ENCODE peak calls at places on chromosomes 12 and 14, in seven cellular contexts. B, I, C, M, F, J and U are unnamed samples. For H3K36me3, the result is how much of the 10 kb centered on the place peaks cover.

GRCh38 chr14:33592298-33592697 is 358.6 kb downstream of the EGLN3 start:
- DNase-seq in B (peak), I (no peak), C (no peak), M (no peak), F (no peak), J (no peak), U (no peak)

GRCh38 chr12:49693931-49694439 is 13.2 kb downstream of the FMNL3 start:
- DNase-seq in B (peak), I (no peak), C (no peak), M (no peak), F (no peak), J (no peak), U (no peak)

GRCh38 chr12:128798543-128799341 is 25.0 kb downstream of the SLC15A4 start:
- DNase-seq in B (no peak), I (no peak), C (no peak), M (peak), F (no peak), J (no peak), U (no peak)

GRCh38 chr14:64109821-64110554 is 184.2 kb downstream of the ESR2 start:
- DNase-seq in B (no peak), I (no peak), C (no peak), M (no peak), F (no peak), J (no peak), U (no peak)

GRCh38 chr12:104709692-104710435 is 248.2 kb downstream of the SLC41A2 start:
- DNase-seq in B (no peak), I (no peak), C (no peak), M (no peak), F (no peak), J (no peak), U (no peak)

GRCh38 chr12:123107926-123108681 is 42.8 kb downstream of the PITPNM2 start:
- DNase-seq in B (no peak), I (no peak), C (no peak), M (no peak), F (peak), J (no peak), U (no peak)

GRCh38 chr12:122835693-122836026 is 403 bp downstream of the HIP1R start:
- DNase-seq in B (no peak), I (peak), C (no peak), M (no peak), F (no peak), J (no peak), U (no peak)

GRCh38 chr12:12476836-12477531 is 85.7 kb downstream of the DUSP16 start:
- DNase-seq in B (no peak), I (no peak), C (no peak), M (no peak), F (no peak), J (no peak), U (no peak)

GRCh38 chr12:65335021-65335714 is 56.7 kb downstream of the MSRB3 start:
- DNase-seq in B (peak), I (peak), C (no peak), M (no peak), F (peak), J (no peak), U (no peak)

GRCh38 chr12:116710367-116710766 is 27.5 kb downstream of the SPRING1 start:
- DNase-seq in B (no peak), I (no peak), C (no peak), M (no peak), F (no peak), J (no peak), U (no peak)

GRCh38 chr12:31783996-31784645 is 55.3 kb upstream of the AMN1 start:
- DNase-seq in B (no peak), I (no peak), C (no peak), M (no peak), F (no peak), J (no peak), U (no peak)

GRCh38 chr14:97713023-97713422 is 915.8 kb downstream of the VRK1 start:
- DNase-seq in B (no peak), I (peak), C (no peak), M (no peak), F (no peak), J (no peak), U (no peak)

DNA sequence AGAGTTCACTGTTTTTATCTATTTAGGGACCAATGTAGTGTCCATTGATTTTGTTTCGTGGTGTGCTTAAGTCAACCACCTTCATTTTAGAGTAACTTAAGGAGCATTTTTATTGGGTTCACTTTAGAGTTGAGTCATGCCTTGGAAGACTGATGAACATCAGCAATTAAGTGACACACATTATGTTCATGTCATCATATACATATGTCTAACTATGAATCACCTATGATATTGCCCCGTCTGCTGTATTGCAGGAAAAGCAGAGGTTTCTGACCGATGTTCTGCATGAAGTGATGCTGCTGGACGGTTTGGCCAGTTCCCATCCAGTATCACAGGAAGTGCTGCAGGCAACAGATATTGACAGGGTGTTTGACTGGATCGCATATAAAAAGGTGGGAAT is 227.1 kb downstream of the TRHDE start:
- DNase-seq in B (no peak), I (no peak), C (no peak), M (no peak), F (no peak), J (no peak), U (no peak)
- H3K36me3 ChIP-seq in B (under half), I (under half), C (under half), M (under half), F (under half), J (under half), U (under half)

DNA sequence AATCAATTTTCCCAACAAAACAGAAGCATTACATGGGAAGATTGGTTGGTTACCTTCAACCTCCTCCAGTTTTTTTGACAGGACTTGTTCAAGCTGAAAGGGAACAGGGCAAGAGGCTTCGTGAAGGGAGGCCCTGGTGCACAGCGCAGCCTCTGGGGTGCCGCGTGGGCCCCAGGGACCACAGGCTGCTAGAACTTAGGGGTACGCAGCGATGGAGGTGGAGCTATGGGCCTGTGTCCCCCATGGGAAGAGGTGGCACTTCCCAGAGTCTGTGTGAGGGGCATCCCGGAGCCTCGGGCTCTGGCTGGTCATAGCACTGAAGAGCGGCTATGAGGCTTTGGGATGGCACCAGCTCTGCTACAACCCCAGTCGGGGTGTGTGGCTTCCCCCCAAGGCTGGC is 22.1 kb upstream of the BTBD6 start:
- DNase-seq in B (no peak), I (no peak), C (no peak), M (no peak), F (no peak), J (no peak), U (no peak)
- H3K36me3 ChIP-seq in B (under half), I (under half), C (under half), M (under half), F (under half), J (half or more), U (under half)

DNA sequence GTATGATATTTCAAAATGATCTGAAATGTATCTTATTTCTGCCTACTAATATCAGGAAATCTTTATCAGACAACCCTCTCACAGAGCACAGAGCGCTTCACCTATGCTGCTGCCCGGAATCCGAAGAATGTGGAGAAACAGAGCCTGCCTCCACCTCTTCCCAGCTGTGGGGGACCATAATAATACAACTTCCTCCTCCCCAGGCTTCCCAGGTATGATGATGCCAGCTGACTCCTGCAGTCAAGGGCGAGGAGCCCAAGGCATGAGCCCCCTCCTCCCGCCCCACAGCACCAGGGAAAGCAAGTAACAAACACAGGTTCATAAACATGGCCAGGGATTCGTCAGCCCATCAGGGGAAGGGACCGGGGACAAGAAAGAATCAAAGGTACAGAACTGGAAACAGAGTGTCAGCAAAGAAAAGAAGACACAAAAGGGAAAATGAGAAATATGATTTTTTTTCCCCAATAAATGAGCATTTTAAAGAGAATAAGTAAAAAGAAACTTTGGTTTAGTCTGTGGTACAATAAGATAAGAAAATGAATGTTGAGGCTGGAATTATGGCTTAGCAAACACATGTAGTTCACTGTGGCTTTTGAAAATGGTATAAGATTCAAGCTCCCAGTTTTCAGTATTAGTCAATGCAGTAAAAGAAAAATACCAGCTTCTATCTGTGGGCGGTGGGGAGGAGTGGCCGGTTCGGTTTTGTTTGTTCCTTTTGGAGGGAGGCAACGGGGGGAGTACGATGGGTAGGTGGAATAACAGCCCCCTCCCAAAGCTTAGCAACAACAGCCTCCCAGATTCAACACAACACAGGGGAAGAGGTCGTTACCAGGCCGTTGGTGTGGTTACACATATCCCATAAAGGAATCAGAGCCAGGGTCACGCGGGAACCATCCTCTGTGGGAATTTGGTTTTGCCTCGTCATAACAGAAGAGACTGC is 68.3 kb downstream of the SETD3 start:
- DNase-seq in B (peak), I (no peak), C (no peak), M (no peak), F (no peak), J (no peak), U (no peak)
- H3K36me3 ChIP-seq in B (under half), I (under half), C (under half), M (under half), F (under half), J (under half), U (under half)

GRCh38 chr12:54411398-54412241 is 7.4 kb downstream of the ITGA5 start:
- DNase-seq in B (peak), I (peak), C (no peak), M (peak), F (peak), J (peak), U (no peak)
- H3K36me3 ChIP-seq in B (under half), I (under half), C (half or more), M (under half), F (under half), J (under half), U (under half)

GRCh38 chr12:98601924-98602323 is 8.4 kb downstream of the SLC25A3 start:
- DNase-seq in B (no peak), I (no peak), C (no peak), M (no peak), F (no peak), J (no peak), U (no peak)
- H3K36me3 ChIP-seq in B (half or more), I (under half), C (half or more), M (under half), F (half or more), J (half or more), U (half or more)

DNA sequence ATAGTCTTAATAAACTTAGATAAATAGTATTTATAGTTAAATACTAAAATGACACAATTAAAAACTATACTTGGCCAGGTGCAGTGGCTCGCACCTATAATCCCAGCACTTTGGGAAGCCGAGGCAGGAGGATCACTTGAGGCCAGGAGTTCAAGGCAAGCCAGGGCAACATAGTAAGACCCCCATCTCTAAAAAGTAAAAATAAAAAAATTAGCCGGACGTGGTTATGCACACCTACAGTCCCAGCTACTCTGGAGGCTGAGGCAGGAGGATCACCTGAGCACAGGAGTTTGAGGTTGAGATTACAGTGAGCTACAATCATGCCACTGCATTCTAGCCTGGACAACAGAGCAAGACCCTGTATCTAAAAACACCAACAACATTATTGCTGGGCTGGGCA is 16.0 kb downstream of the CINP start:
- DNase-seq in B (no peak), I (no peak), C (no peak), M (no peak), F (no peak), J (no peak), U (no peak)
- H3K36me3 ChIP-seq in B (under half), I (under half), C (half or more), M (under half), F (half or more), J (half or more), U (half or more)

DNA sequence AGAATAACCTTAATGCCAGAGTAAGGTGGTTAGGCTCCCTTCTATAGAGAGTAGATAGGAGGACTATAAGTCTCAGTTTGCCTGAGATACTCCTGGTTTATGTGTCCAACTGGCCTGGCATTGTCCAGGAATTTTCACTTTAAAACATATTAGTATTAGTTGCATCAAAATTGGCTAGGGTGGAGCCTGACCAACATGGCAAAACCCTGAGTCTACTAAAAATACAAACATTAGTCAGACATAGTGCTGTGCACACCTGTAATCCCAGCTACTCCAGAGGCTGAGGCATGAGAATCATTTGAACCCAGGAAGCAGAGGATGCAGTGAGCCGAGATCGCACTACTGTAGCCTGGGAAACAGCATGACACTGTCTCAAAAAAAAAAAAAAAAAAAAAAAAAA is 11.9 kb downstream of the WDHD1 start:
- DNase-seq in B (no peak), I (no peak), C (no peak), M (no peak), F (no peak), J (no peak), U (no peak)
- H3K36me3 ChIP-seq in B (under half), I (under half), C (under half), M (under half), F (under half), J (under half), U (under half)

GRCh38 chr12:81141220-81141619 is 63.3 kb downstream of the ACSS3 start:
- DNase-seq in B (no peak), I (no peak), C (no peak), M (no peak), F (no peak), J (no peak), U (no peak)

DNA sequence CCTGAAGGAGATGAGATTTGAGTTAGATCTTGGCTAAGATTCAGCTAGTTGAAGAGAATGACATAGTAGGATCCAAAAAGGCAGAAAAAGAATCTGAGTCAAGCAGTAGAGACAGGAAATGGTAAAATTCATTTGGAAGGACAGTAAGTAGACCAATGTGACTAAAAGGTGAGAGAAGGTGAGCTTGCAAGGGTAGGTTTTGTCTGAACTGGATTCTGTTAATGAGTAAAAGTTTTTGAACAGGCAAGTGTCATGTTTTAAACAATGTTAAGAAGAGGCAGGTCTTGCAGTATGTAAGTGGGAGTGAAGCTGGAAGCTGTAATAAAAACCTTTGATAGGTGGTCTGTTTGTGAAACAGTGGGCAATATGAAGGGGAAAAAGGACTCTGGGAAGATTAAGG is 58.6 kb downstream of the ACSS3 start:
- DNase-seq in B (no peak), I (no peak), C (no peak), M (no peak), F (no peak), J (no peak), U (no peak)
- H3K36me3 ChIP-seq in B (under half), I (under half), C (under half), M (under half), F (under half), J (under half), U (under half)

DNA sequence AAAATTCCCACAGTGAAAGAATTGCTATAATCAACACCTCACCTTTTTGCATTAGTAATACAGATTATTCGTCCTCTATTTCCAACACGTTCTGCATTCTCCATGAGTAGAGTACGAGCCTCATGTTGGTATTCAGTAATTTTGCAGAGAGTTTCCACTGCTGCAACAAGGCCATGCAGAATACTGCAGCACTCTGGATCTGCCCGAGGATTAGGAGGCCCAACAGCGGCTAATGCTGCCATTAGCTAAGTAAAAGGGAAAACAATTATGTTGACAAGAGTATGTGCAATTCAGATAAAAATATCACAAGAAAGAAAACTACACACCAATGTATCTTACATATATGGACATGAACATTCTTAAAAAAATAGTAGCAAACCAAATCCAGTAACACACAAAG is 9.1 kb downstream of the INTS13 start:
- DNase-seq in B (no peak), I (no peak), C (no peak), M (no peak), F (no peak), J (no peak), U (no peak)
- H3K36me3 ChIP-seq in B (under half), I (under half), C (under half), M (under half), F (under half), J (half or more), U (half or more)

GRCh38 chr12:53478865-53479264 is 20.4 kb downstream of the MAP3K12 start:
- DNase-seq in B (no peak), I (no peak), C (no peak), M (no peak), F (no peak), J (no peak), U (no peak)

GRCh38 chr12:53476769-53477209 is 22.5 kb downstream of the MAP3K12 start:
- DNase-seq in B (no peak), I (no peak), C (no peak), M (no peak), F (no peak), J (no peak), U (no peak)

GRCh38 chr12:53472183-53472582 is 20.3 kb downstream of the PCBP2 start:
- DNase-seq in B (no peak), I (no peak), C (no peak), M (no peak), F (no peak), J (no peak), U (no peak)

GRCh38 chr12:53474819-53475218 is 22.9 kb downstream of the PCBP2 start:
- DNase-seq in B (no peak), I (no peak), C (no peak), M (no peak), F (no peak), J (no peak), U (no peak)

DNA sequence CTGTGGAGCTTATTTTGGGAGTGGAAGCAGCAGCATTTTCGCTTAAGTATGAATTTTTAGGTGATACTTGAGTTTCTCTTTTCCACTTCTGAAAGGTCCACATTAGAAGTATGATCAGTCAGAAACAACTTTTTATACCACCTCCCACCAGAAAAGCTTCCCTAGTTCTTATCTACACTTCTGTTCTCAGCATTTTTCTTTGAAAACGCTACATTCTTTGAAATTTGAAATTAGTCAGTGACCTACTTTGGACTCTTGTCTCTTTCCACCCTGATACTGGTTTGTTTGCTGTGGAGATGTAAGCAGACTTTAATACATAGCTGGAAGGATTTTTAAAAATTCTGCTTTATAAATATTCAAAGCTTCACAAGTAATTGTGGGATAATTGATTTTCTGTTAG is 22.2 kb downstream of the PCBP2 start:
- DNase-seq in B (no peak), I (no peak), C (no peak), M (no peak), F (no peak), J (no peak), U (no peak)
- H3K36me3 ChIP-seq in B (half or more), I (under half), C (half or more), M (under half), F (half or more), J (half or more), U (under half)